ENCODE peak calls at places on chromosomes 11 and 22, in five cellular contexts. One of them, this sample, is unnamed.
A peak's percentile ranks its signal among the peaks of the same experiment; 100 is the strongest.

GRCh38 chr22:41260871-41261270 is 20.1 kb upstream of the CHADL start:
- DNase-seq in H1: no peak
- DNase-seq in HepG2: no peak
- DNase-seq in HCT116: no peak
- DNase-seq in SK-N-SH: no peak
- DNase-seq in this sample: no peak

GRCh38 chr11:3129591-3130268 is 35.4 kb downstream of the OSBPL5 start:
- DNase-seq in HCT116: no peak
- DNase-seq in H1: no peak
- DNase-seq in HepG2: no peak
- DNase-seq in SK-N-SH: no peak
- DNase-seq in this sample: no peak

GRCh38 chr22:21779444-21779843 is 43.9 kb upstream of the YPEL1 start:
- DNase-seq in SK-N-SH: no peak
- DNase-seq in HepG2: no peak
- DNase-seq in HCT116: no peak
- DNase-seq in H1: no peak
- DNase-seq in this sample: no peak

GRCh38 chr11:46521947-46522681 is 71.7 kb downstream of the AMBRA1 start:
- DNase-seq in HepG2: no peak
- DNase-seq in HCT116: no peak
- DNase-seq in SK-N-SH: no peak
- DNase-seq in H1: no peak
- DNase-seq in this sample: no peak

GRCh38 chr22:32904044-32904443 is 102.5 kb downstream of the TIMP3 start:
- DNase-seq in SK-N-SH: peak; percentile 60
- DNase-seq in H1: no peak
- DNase-seq in HCT116: peak; percentile 51
- DNase-seq in HepG2: peak; percentile 23
- DNase-seq in this sample: peak; percentile 63

GRCh38 chr11:60899021-60899936 is 7.1 kb downstream of the PRPF19 start:
- DNase-seq in HCT116: peak; percentile 51
- DNase-seq in HepG2: peak; percentile 56
- DNase-seq in SK-N-SH: peak; percentile 69
- DNase-seq in H1: no peak
- DNase-seq in this sample: peak; percentile 84

GRCh38 chr22:45671051-45671782 is 417 bp upstream of the ATXN10 start:
- DNase-seq in H1: peak; percentile 73
- DNase-seq in HepG2: no peak
- DNase-seq in SK-N-SH: peak; percentile 94
- DNase-seq in HCT116: no peak
- DNase-seq in this sample: no peak

GRCh38 chr11:102144357-102145342 is 34.4 kb downstream of the YAP1 start:
- DNase-seq in HCT116: no peak
- DNase-seq in H1: no peak
- DNase-seq in HepG2: peak; percentile 60
- DNase-seq in SK-N-SH: no peak
- DNase-seq in this sample: no peak

GRCh38 chr22:19822301-19823117 is 32.2 kb downstream of the GNB1L start:
- DNase-seq in H1: no peak
- DNase-seq in HCT116: no peak
- DNase-seq in HepG2: no peak
- DNase-seq in SK-N-SH: peak; percentile 36
- DNase-seq in this sample: no peak

GRCh38 chr22:49284389-49284788 is 543.3 kb downstream of the BRD1 start:
- DNase-seq in SK-N-SH: no peak
- DNase-seq in HCT116: no peak
- DNase-seq in H1: no peak
- DNase-seq in HepG2: no peak
- DNase-seq in this sample: no peak

GRCh38 chr11:23632293-23632692 is 772.0 kb upstream of the CCDC179 start:
- DNase-seq in HepG2: no peak
- DNase-seq in SK-N-SH: no peak
- DNase-seq in HCT116: no peak
- DNase-seq in H1: no peak
- DNase-seq in this sample: no peak

GRCh38 chr11:130214861-130215530 is 55.4 kb downstream of the ST14 start:
- DNase-seq in SK-N-SH: no peak
- DNase-seq in HepG2: no peak
- DNase-seq in H1: no peak
- DNase-seq in HCT116: no peak
- DNase-seq in this sample: no peak

GRCh38 chr22:21766933-21767462 is 31.4 kb upstream of the YPEL1 start:
- DNase-seq in HCT116: no peak
- DNase-seq in HepG2: no peak
- DNase-seq in H1: no peak
- DNase-seq in SK-N-SH: no peak
- DNase-seq in this sample: no peak

GRCh38 chr22:17319541-17319940 is 49.7 kb upstream of the CECR2 start:
- DNase-seq in SK-N-SH: no peak
- DNase-seq in H1: no peak
- DNase-seq in HCT116: no peak
- DNase-seq in HepG2: no peak
- DNase-seq in this sample: no peak

GRCh38 chr11:120055646-120056045 is 82.3 kb downstream of the TRIM29 start:
- DNase-seq in H1: no peak
- DNase-seq in HepG2: no peak
- DNase-seq in HCT116: no peak
- DNase-seq in SK-N-SH: no peak
- DNase-seq in this sample: peak; percentile 21

GRCh38 chr22:32005453-32005852 is 37.6 kb upstream of the SLC5A1 start:
- DNase-seq in SK-N-SH: no peak
- DNase-seq in H1: no peak
- DNase-seq in HepG2: no peak
- DNase-seq in HCT116: no peak
- DNase-seq in this sample: no peak

GRCh38 chr11:103988595-103988969 is 47.9 kb upstream of the DDI1 start:
- DNase-seq in HepG2: no peak
- DNase-seq in H1: no peak
- DNase-seq in SK-N-SH: no peak
- DNase-seq in HCT116: no peak
- DNase-seq in this sample: no peak

GRCh38 chr11:27124514-27125264 is 84.1 kb downstream of the BBOX1 start:
- DNase-seq in SK-N-SH: no peak
- DNase-seq in HCT116: no peak
- DNase-seq in HepG2: peak; percentile 4
- DNase-seq in H1: no peak
- DNase-seq in this sample: no peak

GRCh38 chr11:134207538-134208239 is 16.1 kb downstream of the NCAPD3 start:
- DNase-seq in HepG2: peak; percentile 9
- DNase-seq in H1: no peak
- DNase-seq in HCT116: no peak
- DNase-seq in SK-N-SH: no peak
- DNase-seq in this sample: no peak

GRCh38 chr22:47210112-47210657 is 447.7 kb downstream of the TBC1D22A start:
- DNase-seq in HepG2: no peak
- DNase-seq in HCT116: no peak
- DNase-seq in SK-N-SH: no peak
- DNase-seq in H1: no peak
- DNase-seq in this sample: no peak

GRCh38 chr11:7098235-7098832 is 9.5 kb downstream of the RBMXL2 start:
- DNase-seq in SK-N-SH: peak; percentile 55
- DNase-seq in HepG2: peak; percentile 49
- DNase-seq in H1: no peak
- DNase-seq in HCT116: peak; percentile 50
- DNase-seq in this sample: peak; percentile 21

GRCh38 chr22:50326959-50327710 is at the start of gene DENND6B:
- DNase-seq in H1: no peak
- DNase-seq in HCT116: no peak
- DNase-seq in SK-N-SH: peak; percentile 97
- DNase-seq in HepG2: peak; percentile 45
- DNase-seq in this sample: peak; percentile 69

GRCh38 chr11:81246937-81247336 is 1486.7 kb downstream of the FAM181B start:
- DNase-seq in HCT116: no peak
- DNase-seq in SK-N-SH: no peak
- DNase-seq in H1: no peak
- DNase-seq in HepG2: peak; percentile 5
- DNase-seq in this sample: no peak

GRCh38 chr11:128343870-128344269 is 243.5 kb downstream of the ETS1 start:
- DNase-seq in H1: no peak
- DNase-seq in HCT116: no peak
- DNase-seq in HepG2: no peak
- DNase-seq in SK-N-SH: no peak
- DNase-seq in this sample: no peak

GRCh38 chr11:122983438-122984185 is 2.0 kb upstream of the BSX start:
- DNase-seq in HepG2: no peak
- DNase-seq in SK-N-SH: peak; percentile 89
- DNase-seq in H1: no peak
- DNase-seq in HCT116: no peak
- DNase-seq in this sample: no peak

DNA sequence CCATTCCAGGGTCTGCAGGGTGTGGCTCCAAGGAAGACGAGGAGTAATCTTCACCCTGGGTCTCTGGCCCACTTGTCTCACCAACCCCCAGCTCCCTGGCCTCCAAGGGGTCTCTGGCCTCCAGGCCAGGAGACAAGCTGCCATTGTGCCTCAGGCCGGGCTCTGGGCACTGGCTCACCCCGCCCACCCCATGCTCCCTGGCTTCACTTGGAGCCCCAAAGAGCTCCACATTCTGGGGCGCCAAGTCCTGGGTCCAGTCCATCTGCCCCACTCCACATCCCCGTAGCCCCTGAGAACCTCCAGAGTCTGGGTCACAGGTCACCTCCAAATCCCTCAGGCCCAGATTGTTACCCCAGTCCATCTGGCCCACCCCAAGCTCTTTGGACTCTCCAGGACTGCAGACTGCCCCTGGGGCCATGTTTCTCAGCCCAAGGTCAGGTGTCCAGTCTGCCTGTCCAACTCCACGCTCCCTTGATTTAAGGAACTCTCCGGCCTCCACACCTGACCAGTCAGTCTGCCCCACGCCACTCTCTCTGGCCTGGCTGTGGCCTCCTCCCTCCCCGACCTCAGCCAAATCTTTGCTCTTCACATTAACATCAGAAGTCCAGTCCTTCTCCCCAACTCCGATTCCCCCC is 16.2 kb downstream of the TNKS1BP1 start:
- DNase-seq in SK-N-SH: no peak
- DNase-seq in HepG2: no peak
- DNase-seq in H1: no peak
- DNase-seq in HCT116: no peak
- DNase-seq in this sample: no peak
- TF ChIP-seq JUND in SK-N-SH: no peak
- TF ChIP-seq JUND in HepG2: no peak
- TF ChIP-seq JUND in H1: no peak
- TF ChIP-seq JUND in HCT116: no peak
- TF ChIP-seq JUND in this sample: no peak

GRCh38 chr11:34028407-34028804 is 23.1 kb upstream of the CAPRIN1 start:
- DNase-seq in HepG2: no peak
- DNase-seq in SK-N-SH: no peak
- DNase-seq in HCT116: no peak
- DNase-seq in H1: no peak
- DNase-seq in this sample: no peak
- TF ChIP-seq JUND in HepG2: no peak
- TF ChIP-seq JUND in SK-N-SH: no peak
- TF ChIP-seq JUND in HCT116: no peak
- TF ChIP-seq JUND in H1: no peak
- TF ChIP-seq JUND in this sample: no peak

GRCh38 chr11:85626496-85626895 is 648 bp downstream of the DLG2 start:
- DNase-seq in HepG2: no peak
- DNase-seq in SK-N-SH: no peak
- DNase-seq in H1: no peak
- DNase-seq in HCT116: no peak
- DNase-seq in this sample: no peak

GRCh38 chr11:85627998-85628770 is at the start of gene TMEM126B:
- DNase-seq in H1: peak; percentile 88
- DNase-seq in SK-N-SH: peak; percentile 84
- DNase-seq in HCT116: peak; percentile 91
- DNase-seq in HepG2: peak; percentile 95
- DNase-seq in this sample: peak; percentile 99

GRCh38 chr11:85628771-85629341 is 463 bp downstream of the TMEM126B start:
- DNase-seq in HepG2: peak; percentile 9
- DNase-seq in H1: no peak
- DNase-seq in HCT116: no peak
- DNase-seq in SK-N-SH: no peak
- DNase-seq in this sample: no peak

GRCh38 chr11:85627332-85627997 is at the start of gene DLG2:
- DNase-seq in HepG2: no peak
- DNase-seq in H1: no peak
- DNase-seq in SK-N-SH: peak; percentile 21
- DNase-seq in HCT116: no peak
- DNase-seq in this sample: no peak
- TF ChIP-seq JUND in HepG2: no peak
- TF ChIP-seq JUND in H1: no peak
- TF ChIP-seq JUND in SK-N-SH: no peak
- TF ChIP-seq JUND in HCT116: no peak
- TF ChIP-seq JUND in this sample: no peak

DNA sequence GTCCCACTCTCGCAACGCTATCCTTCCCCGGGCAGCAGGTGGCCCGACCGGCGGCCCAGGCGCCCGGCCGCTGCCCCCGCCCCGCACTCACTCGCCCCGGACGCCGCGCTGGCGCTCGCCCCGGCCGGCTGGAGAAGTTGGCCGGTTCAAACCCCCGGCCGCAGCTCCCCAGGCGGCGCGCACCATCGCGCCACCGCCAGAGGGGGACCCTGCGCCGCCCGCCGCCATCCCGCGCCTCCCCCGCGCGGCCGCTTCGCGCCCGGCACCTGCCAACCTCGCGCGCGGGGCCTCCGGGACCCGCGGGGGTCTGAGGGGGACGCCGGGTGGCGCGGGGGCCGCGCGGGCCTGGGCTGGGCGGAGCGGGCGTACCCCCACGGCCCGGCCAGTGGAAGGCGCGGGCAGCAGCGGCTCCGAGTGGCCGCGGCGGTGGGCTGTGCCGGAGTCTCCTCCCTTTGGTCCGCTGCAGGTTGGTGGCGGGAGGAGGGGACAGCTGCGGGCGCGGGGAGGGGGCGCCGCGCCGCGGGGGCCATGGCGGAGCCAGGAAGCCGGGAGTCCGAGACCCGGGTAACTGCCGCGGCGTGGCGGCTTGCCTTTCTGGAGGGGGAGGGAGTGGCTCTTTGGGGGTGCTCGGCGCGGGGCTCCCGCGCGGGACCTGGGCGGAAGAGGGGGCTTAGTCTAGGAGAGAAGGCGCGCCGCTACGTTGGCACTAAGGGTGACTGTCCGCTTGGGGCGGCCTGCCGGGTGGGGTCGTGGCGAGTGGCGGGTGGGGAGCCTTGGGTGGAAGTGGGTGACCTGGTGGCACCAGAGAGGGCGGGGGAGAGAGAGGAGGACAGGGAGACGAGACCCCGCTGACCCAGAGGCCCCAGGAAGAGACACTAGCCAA is at the start of the genes MPST and TST:
- DNase-seq in SK-N-SH: peak; percentile 97
- DNase-seq in HepG2: peak; percentile 62
- DNase-seq in HCT116: no peak
- DNase-seq in H1: no peak
- DNase-seq in this sample: peak; percentile 74
- TF ChIP-seq JUND in SK-N-SH: no peak
- TF ChIP-seq JUND in HepG2: no peak
- TF ChIP-seq JUND in HCT116: no peak
- TF ChIP-seq JUND in H1: peak; percentile 44
- TF ChIP-seq JUND in this sample: no peak

This sample was measured in T47D.